ENCODE peak calls at places on chromosome 18, in four cellular contexts. K is mesenteric fat pad, G is GM12891, Q is HTR-8/SVneo. O is an unnamed sample.

GRCh38 chr18:77081387-77081773 is 51.2 kb downstream of the MBP start:
- DNase-seq in K (no peak), G (no peak), Q (no peak), O (no peak)

GRCh38 chr18:35979112-35979511 is 6.6 kb downstream of the RMP24 start:
- DNase-seq in K (no peak), G (no peak), Q (no peak), O (no peak)

GRCh38 chr18:25875574-25875973 is 214.8 kb downstream of the SS18 start:
- DNase-seq in K (no peak), G (no peak), Q (no peak), O (no peak)

GRCh38 chr18:57923606-57924005 is 120.4 kb upstream of the NEDD4L start:
- DNase-seq in K (no peak), G (no peak), Q (no peak), O (no peak)

GRCh38 chr18:37299471-37300304 is 265.9 kb downstream of the CELF4 start:
- DNase-seq in K (no peak), G (no peak), Q (peak), O (peak)

GRCh38 chr18:37247499-37248161 is 318.0 kb downstream of the CELF4 start:
- DNase-seq in K (peak), G (no peak), Q (no peak), O (no peak)

GRCh38 chr18:669077-669476 is 11.6 kb downstream of the TYMS start:
- DNase-seq in K (no peak), G (no peak), Q (no peak), O (no peak)

GRCh38 chr18:8635087-8635486 is 25.9 kb downstream of the RAB12 start:
- DNase-seq in K (no peak), G (no peak), Q (no peak), O (no peak)

GRCh38 chr18:74478876-74479275 is 17.3 kb upstream of the CNDP2 start:
- DNase-seq in K (no peak), G (no peak), Q (no peak), O (no peak)

GRCh38 chr18:23723121-23723520 is 33.9 kb downstream of the LAMA3 start:
- DNase-seq in K (no peak), G (no peak), Q (no peak), O (no peak)

GRCh38 chr18:26802330-26803200 is 62.9 kb downstream of the AQP4 start:
- DNase-seq in K (no peak), G (no peak), Q (no peak), O (no peak)

GRCh38 chr18:13464432-13465125 is 246.0 kb downstream of the LDLRAD4 start:
- DNase-seq in K (no peak), G (peak), Q (no peak), O (no peak)

GRCh38 chr18:55228191-55228590 is 268.9 kb upstream of the CCDC68 start:
- DNase-seq in K (no peak), G (no peak), Q (no peak), O (no peak)

GRCh38 chr18:48872234-48873145 is 78.3 kb downstream of the SMAD7 start:
- DNase-seq in K (no peak), G (no peak), Q (no peak), O (no peak)

GRCh38 chr18:70659026-70659726 is 370.3 kb downstream of the SOCS6 start:
- DNase-seq in K (no peak), G (no peak), Q (no peak), O (no peak)

GRCh38 chr18:35334821-35335220 is 9.4 kb downstream of the ZNF24 start:
- DNase-seq in K (no peak), G (no peak), Q (no peak), O (no peak)

GRCh38 chr18:595068-595467 is 1.7 kb upstream of the CLUL1 start:
- DNase-seq in K (no peak), G (no peak), Q (no peak), O (no peak)

GRCh38 chr18:67300498-67300897 is 216.0 kb downstream of the DSEL start:
- DNase-seq in K (no peak), G (no peak), Q (no peak), O (no peak)

GRCh38 chr18:63407734-63408133 is 14.5 kb downstream of the VPS4B start:
- DNase-seq in K (no peak), G (no peak), Q (no peak), O (no peak)

GRCh38 chr18:50133526-50133925 is 61.4 kb downstream of the MYO5B start:
- DNase-seq in K (no peak), G (no peak), Q (no peak), O (no peak)

GRCh38 chr18:7678801-7679200 is 111.7 kb downstream of the PTPRM start:
- DNase-seq in K (no peak), G (no peak), Q (no peak), O (no peak)

GRCh38 chr18:77103991-77104521 is 28.5 kb downstream of the MBP start:
- DNase-seq in K (no peak), G (no peak), Q (no peak), O (no peak)

GRCh38 chr18:26549103-26549485 is 741 bp upstream of the KCTD1 start:
- DNase-seq in K (no peak), G (peak), Q (no peak), O (peak)

O was measured in head of caudate nucleus.